ENCODE peak calls at places on chromosomes 5 and 9, in seven cellular contexts. K is GM23248, M is neuronal stem cell, T is HCT116, N is SK-N-SH, O is colonic mucosa, C is mammary epithelial cell. H is an unnamed sample.
A peak's percentile ranks its signal among the peaks of the same experiment; 100 is the strongest.

GRCh38 chr9:122128007-122128406 is 31.6 kb downstream of the NDUFA8 start:
- DNase-seq in O (no peak), T (no peak), M (no peak), N (no peak), C (no peak), K (no peak), H (no peak)

GRCh38 chr5:149422429-149423286 is 43.6 kb upstream of the IL17B start:
- DNase-seq in N (peak; percentile 89), K (peak; percentile 65), M (no peak), T (no peak), O (peak; percentile 51), C (no peak), H (peak; percentile 91)

GRCh38 chr5:178765753-178766300 is 35.4 kb upstream of the ZNF354A start:
- DNase-seq in O (no peak), C (peak; percentile 56), M (no peak), K (no peak), N (no peak), T (no peak), H (no peak)

GRCh38 chr5:161302557-161302956 is 244.0 kb downstream of the GABRB2 start:
- DNase-seq in T (no peak), N (no peak), C (no peak), M (no peak), O (no peak), K (no peak), H (no peak)

GRCh38 chr5:34676409-34676808 is 20.3 kb downstream of the RAI14 start:
- DNase-seq in K (peak; percentile 45), M (no peak), O (no peak), N (no peak), T (no peak), C (peak; percentile 56), H (no peak)

GRCh38 chr9:22342489-22343217 is 104.0 kb upstream of the DMRTA1 start:
- DNase-seq in K (peak; percentile 22), T (no peak), C (peak; percentile 42), M (no peak), N (no peak), O (no peak), H (no peak)

GRCh38 chr9:27059406-27059805 is 49.6 kb upstream of the TEK start:
- DNase-seq in C (no peak), O (no peak), K (no peak), N (no peak), T (no peak), M (no peak), H (no peak)

GRCh38 chr5:83991566-83992224 is 271.0 kb upstream of the HAPLN1 start:
- DNase-seq in O (no peak), N (no peak), K (no peak), M (no peak), C (peak; percentile 3), T (no peak), H (no peak)

GRCh38 chr5:41707853-41708603 is 162.2 kb downstream of the OXCT1 start:
- DNase-seq in C (peak; percentile 37), O (no peak), K (peak; percentile 70), T (peak; percentile 21), M (peak; percentile 9), N (peak; percentile 15), H (no peak)

GRCh38 chr5:66072031-66072430 is 72.1 kb upstream of the SREK1 start:
- DNase-seq in C (no peak), K (peak; percentile 14), N (no peak), T (no peak), M (no peak), O (no peak), H (no peak)

GRCh38 chr5:66080664-66081063 is 63.4 kb upstream of the SREK1 start:
- DNase-seq in N (no peak), C (no peak), O (no peak), K (peak; percentile 28), M (no peak), T (no peak), H (no peak)

GRCh38 chr5:66074891-66075290 is 69.2 kb upstream of the SREK1 start:
- DNase-seq in N (no peak), K (no peak), M (no peak), T (no peak), C (no peak), O (no peak), H (no peak)
- H3K9ac ChIP-seq in N (no peak overlapping the region), K (no peak overlapping the region), M (no peak overlapping the region), T (no peak overlapping the region), C (no peak overlapping the region), O (no peak overlapping the region), H (no peak overlapping the region)

GRCh38 chr5:60494144-60494543 is 205.8 kb downstream of the DEPDC1B start:
- DNase-seq in K (no peak), O (no peak), T (no peak), N (no peak), C (no peak), M (no peak), H (no peak)

GRCh38 chr5:60495644-60496520 is 204.1 kb downstream of the DEPDC1B start:
- DNase-seq in T (no peak), O (no peak), M (no peak), C (peak; percentile 69), K (no peak), N (no peak), H (no peak)

GRCh38 chr5:60492958-60493357 is 207.0 kb downstream of the DEPDC1B start:
- DNase-seq in T (no peak), N (no peak), C (peak; percentile 82), O (no peak), K (peak; percentile 5), M (no peak), H (no peak)

GRCh38 chr5:60494635-60495034 is 205.3 kb downstream of the DEPDC1B start:
- DNase-seq in N (no peak), O (no peak), K (no peak), M (no peak), C (no peak), T (no peak), H (no peak)

GRCh38 chr5:60493372-60493771 is 206.6 kb downstream of the DEPDC1B start:
- DNase-seq in C (no peak), N (no peak), K (no peak), O (no peak), M (no peak), T (no peak), H (no peak)
- H3K4me1 ChIP-seq in C (peaks cover 35% of the 10 kb centered on the region), N (no peaks in the 10 kb centered on the region), K (no peaks in the 10 kb centered on the region), O (no peaks in the 10 kb centered on the region), M (no peaks in the 10 kb centered on the region), T (no peaks in the 10 kb centered on the region), H (no peaks in the 10 kb centered on the region)

GRCh38 chr5:132002701-132003100 is 8.8 kb downstream of the ACSL6 start:
- DNase-seq in M (no peak), T (no peak), O (no peak), C (no peak), N (no peak), K (no peak), H (peak; percentile 37)
- H3K9ac ChIP-seq in M (peak overlapping the region; percentile 24), T (no peak overlapping the region), O (no peak overlapping the region), C (no peak overlapping the region), N (no peak overlapping the region), K (no peak overlapping the region), H (no peak overlapping the region)

GRCh38 chr5:7385681-7386080 is 10.3 kb upstream of the ADCY2 start:
- DNase-seq in O (no peak), K (no peak), C (no peak), T (no peak), M (no peak), N (no peak), H (no peak)

GRCh38 chr5:7376889-7377288 is 19.0 kb upstream of the ADCY2 start:
- DNase-seq in K (no peak), N (no peak), O (no peak), C (no peak), T (no peak), M (no peak), H (no peak)

GRCh38 chr5:7377761-7378160 is 18.2 kb upstream of the ADCY2 start:
- DNase-seq in N (no peak), K (no peak), M (no peak), T (no peak), O (no peak), C (no peak), H (no peak)

GRCh38 chr5:7388553-7388952 is 7.4 kb upstream of the ADCY2 start:
- DNase-seq in O (no peak), K (no peak), M (no peak), C (no peak), T (no peak), N (no peak), H (no peak)

DNA sequence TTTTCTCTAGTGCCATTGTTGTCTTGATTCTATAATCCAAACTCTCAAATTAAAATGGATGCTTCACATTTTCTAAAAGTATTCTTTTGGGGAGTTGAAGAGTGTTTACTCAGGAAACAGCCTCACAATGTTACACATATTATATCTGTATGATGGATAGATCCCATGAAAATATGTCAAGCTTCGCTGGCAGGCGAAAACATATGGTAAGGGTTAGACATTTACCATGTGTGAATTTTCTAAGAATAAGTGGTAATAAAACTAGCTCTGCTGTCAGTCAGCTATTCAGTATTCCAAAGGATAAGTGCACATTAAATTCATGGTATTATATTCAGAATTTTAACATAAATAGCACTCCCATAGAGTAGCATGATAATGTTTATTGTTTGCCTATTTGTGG is 13.3 kb upstream of the ADCY2 start:
- DNase-seq in M (no peak), C (no peak), T (no peak), O (no peak), N (no peak), K (no peak), H (no peak)
- H3K4me1 ChIP-seq in M (no peaks in the 10 kb centered on the region), C (no peaks in the 10 kb centered on the region), T (no peaks in the 10 kb centered on the region), O (no peaks in the 10 kb centered on the region), N (no peaks in the 10 kb centered on the region), K (no peaks in the 10 kb centered on the region), H (no peaks in the 10 kb centered on the region)

GRCh38 chr5:142006363-142007236 is 6.2 kb downstream of the GNPDA1 start:
- DNase-seq in O (no peak), T (no peak), C (no peak), N (no peak), M (no peak), K (no peak), H (no peak)

GRCh38 chr5:142009886-142010285 is 2.9 kb downstream of the GNPDA1 start:
- DNase-seq in M (no peak), K (no peak), T (no peak), O (no peak), C (no peak), N (no peak), H (no peak)

GRCh38 chr5:142008813-142009212 is 4.0 kb downstream of the GNPDA1 start:
- DNase-seq in O (no peak), M (no peak), N (no peak), C (no peak), K (no peak), T (no peak), H (no peak)

GRCh38 chr5:142003266-142003800 is 9.5 kb downstream of the GNPDA1 start:
- DNase-seq in T (no peak), M (no peak), K (no peak), N (no peak), C (no peak), O (no peak), H (no peak)

DNA sequence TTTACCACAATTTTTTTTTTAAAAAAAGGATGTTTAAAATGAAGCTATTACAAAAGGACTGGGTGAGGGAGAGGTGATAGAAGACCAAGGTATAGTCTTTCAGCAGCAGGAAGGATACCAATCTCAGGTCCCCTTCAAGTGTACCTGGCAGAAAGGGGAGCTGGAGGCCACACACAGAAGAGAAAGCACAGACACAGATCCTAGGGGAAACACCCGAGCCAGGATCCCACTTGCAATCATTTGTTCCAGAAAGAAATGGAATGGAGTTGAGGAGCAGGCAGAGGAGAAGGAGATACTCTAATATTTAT is 5.6 kb downstream of the GNPDA1 start:
- DNase-seq in T (no peak), N (no peak), M (no peak), O (no peak), K (no peak), C (no peak), H (no peak)
- H3K9ac ChIP-seq in T (no peak overlapping the region), N (no peak overlapping the region), M (no peak overlapping the region), O (no peak overlapping the region), K (no peak overlapping the region), C (no peak overlapping the region), H (no peak overlapping the region)

GRCh38 chr5:142311725-142312124 is 13.1 kb downstream of the SPRY4 start:
- DNase-seq in T (no peak), N (no peak), M (no peak), K (no peak), O (no peak), C (no peak), H (no peak)
- H3K4me1 ChIP-seq in T (peaks cover 12% of the 10 kb centered on the region), N (peaks cover 24% of the 10 kb centered on the region), M (peaks cover 19% of the 10 kb centered on the region), K (peaks cover 13% of the 10 kb centered on the region), O (no peaks in the 10 kb centered on the region), C (no peaks in the 10 kb centered on the region), H (peaks cover 20% of the 10 kb centered on the region)

H was measured in kidney.